ENCODE peak calls at places on chromosomes 5 and 9, in eight cellular contexts. P is kidney tubule cell; I is A549; V is spleen; T is stimulated activated CD8-positive, alpha-beta memory T cell treated with anti-CD3 and anti-CD28 coated beads, Interleukin-15, amount 100 ng/mL, for 4 hours; Z is lower lobe of right lung; Q is effector CD8-positive, alpha-beta T cell; S is stimulated activated CD4-positive, alpha-beta T cell treated with anti-CD3 and anti-CD28 coated beads, Interleukin-1b, Interleukin-23, amount 100 ng/mL, for 4 hours. M is an unnamed sample.

GRCh38 chr9:68706579-68707201 is 1.6 kb downstream of the PIP5K1B start:
- DNase-seq in T (no peak), Q (no peak), V (no peak), P (peak; percentile 22), Z (no peak), I (no peak), S (no peak), M (no peak)

GRCh38 chr9:127176631-127177030 is 54.2 kb upstream of the ANGPTL2 start:
- DNase-seq in P (no peak), T (no peak), S (no peak), Z (no peak), Q (no peak), V (no peak), I (no peak), M (no peak)

GRCh38 chr9:80649001-80649420 is 1040.3 kb downstream of the TLE1 start:
- DNase-seq in V (no peak), T (no peak), I (no peak), S (no peak), Q (no peak), Z (no peak), P (peak; percentile 75), M (no peak)

GRCh38 chr9:27212621-27213020 is 84.3 kb downstream of the EQTN start:
- DNase-seq in P (no peak), Z (no peak), Q (no peak), V (no peak), S (no peak), I (no peak), T (no peak), M (no peak)

GRCh38 chr9:89532944-89533343 is 35.0 kb upstream of the SEMA4D start:
- DNase-seq in T (no peak), P (no peak), S (no peak), V (no peak), I (no peak), Q (no peak), Z (no peak), M (no peak)

GRCh38 chr9:250039-250438 is 35.4 kb downstream of the DOCK8 start:
- DNase-seq in S (no peak), T (no peak), V (no peak), Z (no peak), I (no peak), P (peak; percentile 48), Q (no peak), M (no peak)

GRCh38 chr9:103003689-103004088 is 8.6 kb downstream of the CYLC2 start:
- DNase-seq in Z (no peak), T (no peak), V (no peak), Q (no peak), I (no peak), S (no peak), P (no peak), M (no peak)

GRCh38 chr9:128243486-128244415 is 32.1 kb downstream of the GOLGA2 start:
- DNase-seq in Q (no peak), T (no peak), P (no peak), Z (no peak), V (no peak), I (no peak), S (no peak), M (no peak)

GRCh38 chr5:114377946-114378345 is 16.1 kb downstream of the KCNN2 start:
- DNase-seq in T (no peak), I (no peak), V (no peak), S (no peak), Q (no peak), Z (no peak), P (no peak), M (no peak)